ENCODE peak calls at places on chromosomes 4 and X, in four cellular contexts. H, P, L and C are unnamed samples.

GRCh38 chr4:244471-244870 is 60.8 kb downstream of the ZNF732 start:
- DNase-seq in H (peak; percentile 18), P (peak; percentile 15), L (peak; percentile 30), C (peak; percentile 73)

GRCh38 chrX:101160001-101160400 is 59.6 kb upstream of the DRP2 start:
- DNase-seq in H (peak; percentile 62), P (no peak), L (no peak), C (no peak)

GRCh38 chr4:56752985-56753384 is 68.5 kb downstream of the SPINK2 start:
- DNase-seq in H (no peak), P (no peak), L (no peak), C (no peak)

GRCh38 chrX:126655061-126655460 is 102.4 kb upstream of the DCAF12L1 start:
- DNase-seq in H (no peak), P (no peak), L (no peak), C (no peak)

GRCh38 chrX:49139713-49140112 is 16.2 kb upstream of the GPKOW start:
- DNase-seq in H (no peak), P (no peak), L (no peak), C (no peak)

GRCh38 chrX:13440166-13440565 is 120.3 kb upstream of the ATXN3L start:
- DNase-seq in H (peak; percentile 46), P (no peak), L (no peak), C (no peak)

GRCh38 chrX:11137543-11138139 is 26.5 kb downstream of the HCCS start:
- DNase-seq in H (peak; percentile 64), P (no peak), L (no peak), C (peak; percentile 27)

GRCh38 chr4:25883565-25883964 is 20.8 kb upstream of the SEL1L3 start:
- DNase-seq in H (no peak), P (no peak), L (no peak), C (no peak)

GRCh38 chrX:136708348-136708747 is 60.4 kb downstream of the CD40LG start:
- DNase-seq in H (no peak), P (no peak), L (no peak), C (no peak)

GRCh38 chr4:172980178-172980577 is 188.4 kb upstream of the GALNT7 start:
- DNase-seq in H (peak; percentile 52), P (no peak), L (no peak), C (no peak)

GRCh38 chr4:6692806-6693205 is 872 bp upstream of the S100P start:
- DNase-seq in H (peak; percentile 42), P (no peak), L (no peak), C (no peak)

GRCh38 chr4:132001542-132001941 is 1147.6 kb upstream of the PCDH10 start:
- DNase-seq in H (peak; percentile 54), P (no peak), L (no peak), C (no peak)

GRCh38 chr4:2827874-2828751 is 15.5 kb upstream of the ADD1 start:
- DNase-seq in H (no peak), P (no peak), L (no peak), C (no peak)

GRCh38 chr4:101597204-101597603 is 193.3 kb upstream of the BANK1 start:
- DNase-seq in H (peak; percentile 10), P (no peak), L (no peak), C (peak; percentile 32)

GRCh38 chrX:110159235-110159634 is 156.3 kb downstream of the TMEM164 start:
- DNase-seq in H (no peak), P (no peak), L (no peak), C (peak; percentile 21)

GRCh38 chr4:8290701-8290970 is 21.1 kb downstream of the HTRA3 start:
- DNase-seq in H (no peak), P (no peak), L (no peak), C (no peak)

GRCh38 chr4:119526786-119527550 is 101.6 kb downstream of the PDE5A start:
- DNase-seq in H (no peak), P (no peak), L (no peak), C (no peak)

GRCh38 chrX:123173833-123174232 is 10.2 kb upstream of the GRIA3 start:
- DNase-seq in H (peak; percentile 46), P (no peak), L (no peak), C (peak; percentile 10)

GRCh38 chrX:152865232-152865920 is 32.5 kb upstream of the ZNF185 start:
- DNase-seq in H (peak; percentile 51), P (no peak), L (no peak), C (no peak)

GRCh38 chrX:7950865-7951264 is 23.7 kb upstream of the PNPLA4 start:
- DNase-seq in H (no peak), P (no peak), L (no peak), C (no peak)

GRCh38 chr4:145839151-145839550 is 99.5 kb downstream of the ZNF827 start:
- DNase-seq in H (no peak), P (no peak), L (no peak), C (no peak)

GRCh38 chrX:123731258-123731986 is 1.4 kb downstream of the THOC2 start:
- DNase-seq in H (peak; percentile 35), P (no peak), L (no peak), C (no peak)

GRCh38 chr4:7785017-7785416 is 154.6 kb downstream of the AFAP1 start:
- DNase-seq in H (peak; percentile 83), P (no peak), L (peak; percentile 55), C (no peak)

GRCh38 chrX:9149831-9150230 is 115.9 kb upstream of the FAM9B start:
- DNase-seq in H (peak; percentile 28), P (no peak), L (no peak), C (no peak)

GRCh38 chr4:83285022-83285387 is 407 bp upstream of the COQ2 start:
- DNase-seq in H (peak; percentile 73), P (no peak), L (no peak), C (no peak)

GRCh38 chrX:57817302-57817701 is 93.0 kb downstream of the ZXDA start:
- DNase-seq in H (peak; percentile 6), P (no peak), L (no peak), C (no peak)

GRCh38 chrX:57822398-57822797 is 87.9 kb downstream of the ZXDA start:
- DNase-seq in H (no peak), P (no peak), L (no peak), C (no peak)

GRCh38 chrX:57821703-57822375 is 88.4 kb downstream of the ZXDA start:
- DNase-seq in H (peak; percentile 65), P (no peak), L (peak; percentile 28), C (peak; percentile 54)
- H3K4me3 ChIP-seq in H (no peak overlapping the region), P (no peak overlapping the region), L (no peak overlapping the region), C (no peak overlapping the region)

DNA sequence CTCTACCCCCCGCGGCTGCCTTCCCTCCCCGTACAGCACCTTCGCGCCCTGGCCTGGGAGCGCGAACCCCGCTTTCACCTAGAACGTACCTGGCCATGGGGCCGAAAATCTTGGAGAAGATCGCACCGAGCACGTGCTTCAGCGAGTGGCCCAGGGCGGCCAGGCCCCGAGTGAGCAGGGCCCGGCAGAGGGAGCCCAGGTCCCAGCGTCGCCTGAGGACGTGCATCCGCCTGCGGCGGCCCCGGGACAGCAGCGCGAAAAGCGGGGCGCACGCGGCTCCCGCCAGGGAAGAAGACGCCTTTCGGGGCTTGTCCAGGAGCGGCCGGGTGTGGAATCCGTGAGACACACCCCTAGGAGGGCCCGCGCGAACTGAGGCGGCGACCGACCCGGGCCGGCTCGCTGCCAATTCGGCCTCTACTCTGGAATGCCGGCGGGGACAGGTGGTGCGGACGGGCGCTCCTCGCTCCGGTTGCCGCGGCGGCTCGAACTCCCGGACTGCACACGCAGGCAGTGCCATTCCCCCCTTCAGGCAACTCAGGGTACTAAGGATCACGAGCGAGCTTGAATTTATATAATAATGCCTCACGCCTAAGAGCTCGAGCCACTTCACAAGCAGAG is at the start of gene HS6ST2:
- DNase-seq in H (no peak), P (no peak), L (no peak), C (no peak)
- H3K4me3 ChIP-seq in H (no peak within 1 kb of the TSS), P (peak within 1 kb of the TSS; percentile 32), L (peak within 1 kb of the TSS; percentile 20), C (no peak within 1 kb of the TSS)

GRCh38 chrX:130167040-130167439 is 1.4 kb upstream of the AIFM1 start:
- DNase-seq in H (no peak), P (no peak), L (no peak), C (no peak)
- H3K4me3 ChIP-seq in H (peak overlapping the region; percentile 62), P (no peak overlapping the region), L (no peak overlapping the region), C (peak overlapping the region; percentile 79)

GRCh38 chrX:153882086-153882498 is 3.9 kb downstream of the L1CAM start:
- DNase-seq in H (no peak), P (no peak), L (no peak), C (no peak)
- H3K4me3 ChIP-seq in H (no peak overlapping the region), P (no peak overlapping the region), L (no peak overlapping the region), C (no peak overlapping the region)